ENCODE peak calls at places on chromosome 22, in five cellular contexts. Q, N, J, S and T are unnamed samples.
A peak's percentile ranks its signal among the peaks of the same experiment; 100 is the strongest.

GRCh38 chr22:49977578-49977977 is 17.0 kb downstream of the PIM3 start:
- DNase-seq in N (no peak), J (no peak), S (peak; percentile 1), Q (no peak), T (no peak)

GRCh38 chr22:19535001-19535400 is 10.8 kb upstream of the CLDN5 start:
- DNase-seq in Q (no peak), S (no peak), N (no peak), J (no peak), T (no peak)

GRCh38 chr22:38455530-38456271 is 702 bp upstream of the KCNJ4 start:
- DNase-seq in S (no peak), N (no peak), J (no peak), Q (peak; percentile 56), T (peak; percentile 29)

GRCh38 chr22:37607010-37607911 is 1.4 kb upstream of the GGA1 start:
- DNase-seq in S (no peak), N (peak; percentile 84), J (peak; percentile 95), Q (peak; percentile 96), T (peak; percentile 96)

GRCh38 chr22:25645266-25645665 is 80.8 kb downstream of the GRK3 start:
- DNase-seq in N (no peak), Q (no peak), J (no peak), S (no peak), T (no peak)

GRCh38 chr22:32044913-32045312 is 1.9 kb downstream of the SLC5A1 start:
- DNase-seq in Q (no peak), S (no peak), J (peak; percentile 60), N (no peak), T (peak; percentile 19)

GRCh38 chr22:39920134-39920743 is 19.4 kb downstream of the GRAP2 start:
- DNase-seq in N (no peak), S (no peak), J (no peak), Q (no peak), T (no peak)

GRCh38 chr22:31651667-31652066 is 10.3 kb downstream of the PISD start:
- DNase-seq in N (no peak), J (no peak), Q (no peak), S (no peak), T (no peak)

GRCh38 chr22:49138250-49138790 is 689.4 kb downstream of the BRD1 start:
- DNase-seq in J (no peak), N (no peak), Q (no peak), S (no peak), T (no peak)

GRCh38 chr22:23218867-23219251 is 38.5 kb downstream of the BCR start:
- DNase-seq in N (peak; percentile 81), J (peak; percentile 81), S (no peak), Q (peak; percentile 92), T (peak; percentile 63)

GRCh38 chr22:41752011-41752975 is 48.2 kb upstream of the CCDC134 start:
- DNase-seq in S (no peak), Q (no peak), N (no peak), J (no peak), T (no peak)

GRCh38 chr22:17436382-17436951 is 67.2 kb downstream of the CECR2 start:
- DNase-seq in N (no peak), S (no peak), Q (no peak), J (no peak), T (no peak)

GRCh38 chr22:39253427-39254070 is 8.8 kb upstream of the PDGFB start:
- DNase-seq in N (peak; percentile 79), Q (peak; percentile 86), S (peak; percentile 58), J (no peak), T (peak; percentile 81)

GRCh38 chr22:17785185-17786184 is 11.2 kb upstream of the BID start:
- DNase-seq in N (peak; percentile 72), S (no peak), J (peak; percentile 85), Q (peak; percentile 89), T (peak; percentile 76)

GRCh38 chr22:17271711-17272451 is 52.6 kb upstream of the ADA2 start:
- DNase-seq in N (no peak), S (no peak), Q (no peak), J (no peak), T (no peak)

DNA sequence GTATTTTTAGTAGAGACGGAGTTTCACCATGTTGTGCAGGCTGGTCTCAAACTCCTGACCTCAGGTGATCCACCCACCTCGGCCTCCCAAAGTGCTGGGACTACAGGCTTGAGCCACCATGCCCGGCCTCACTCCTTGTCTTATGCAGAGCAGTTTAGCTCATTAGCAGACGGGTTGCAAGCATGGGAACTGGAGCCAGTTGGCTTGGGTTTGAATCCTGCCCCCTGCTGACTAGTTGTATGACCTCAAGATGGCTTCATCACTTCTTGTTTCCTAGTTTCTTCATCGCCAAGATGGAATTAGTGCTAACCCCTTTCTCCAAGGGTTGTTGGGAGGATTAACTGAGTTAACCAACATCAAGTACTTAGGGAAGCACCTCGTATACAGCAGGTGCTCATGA is 23.4 kb upstream of the RASD2 start:
- DNase-seq in Q (peak; percentile 31), N (no peak), S (no peak), J (no peak), T (no peak)
- H3K4me1 ChIP-seq in Q (peaks cover 2% of the 10 kb centered on the region), N (no peaks in the 10 kb centered on the region), S (no peaks in the 10 kb centered on the region), J (no peaks in the 10 kb centered on the region), T (no peaks in the 10 kb centered on the region)

GRCh38 chr22:30195245-30196140 is 51.1 kb downstream of the LIF start:
- DNase-seq in J (no peak), S (no peak), Q (no peak), N (no peak), T (no peak)

GRCh38 chr22:30196867-30197336 is 49.7 kb downstream of the LIF start:
- DNase-seq in J (no peak), N (no peak), S (no peak), Q (no peak), T (no peak)

GRCh38 chr22:30198152-30198845 is 48.3 kb downstream of the LIF start:
- DNase-seq in Q (no peak), J (no peak), S (no peak), N (no peak), T (no peak)

GRCh38 chr22:30197389-30197788 is 49.2 kb downstream of the LIF start:
- DNase-seq in J (no peak), S (no peak), Q (no peak), N (no peak), T (no peak)

GRCh38 chr22:30196141-30196866 is 50.3 kb downstream of the LIF start:
- DNase-seq in N (peak; percentile 87), J (peak; percentile 83), S (peak; percentile 63), Q (peak; percentile 99), T (peak; percentile 82)
- H3K4me1 ChIP-seq in N (peaks cover 5% of the 10 kb centered on the region), J (peaks cover 14% of the 10 kb centered on the region), S (peaks cover 10% of the 10 kb centered on the region), Q (peaks cover 6% of the 10 kb centered on the region), T (peaks cover 16% of the 10 kb centered on the region)

DNA sequence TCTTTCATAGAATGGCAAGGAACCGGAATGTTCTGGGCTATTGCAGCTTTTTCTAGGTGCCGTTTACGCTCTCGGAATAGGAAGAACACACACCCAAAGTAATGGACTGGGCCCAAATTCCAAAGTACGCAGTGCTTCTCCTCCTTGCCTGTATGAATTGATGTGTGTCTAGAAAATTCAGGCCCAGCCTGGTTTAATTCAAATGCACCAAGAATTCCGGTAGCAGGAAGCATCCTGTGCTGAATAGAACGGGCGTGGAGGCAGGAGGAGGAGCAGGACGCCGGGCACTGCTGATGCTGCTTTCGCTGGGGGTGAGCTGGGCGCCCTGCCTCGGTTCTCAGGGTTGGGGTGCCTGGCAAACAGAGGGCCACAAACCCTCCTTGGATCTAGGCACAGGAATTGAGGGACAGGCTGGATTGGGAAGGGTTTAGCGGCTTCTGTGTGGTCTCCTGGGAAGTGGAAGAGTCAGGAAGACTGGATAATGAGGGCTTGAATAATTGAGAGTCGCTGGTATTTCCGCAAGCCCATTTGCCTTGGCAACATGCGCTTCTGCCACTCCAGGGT is 2.0 kb downstream of the PARVB start:
- DNase-seq in S (no peak), Q (no peak), N (no peak), J (no peak), T (no peak)
- H3K4me1 ChIP-seq in S (no peaks in the 10 kb centered on the region), Q (no peaks in the 10 kb centered on the region), N (no peaks in the 10 kb centered on the region), J (no peaks in the 10 kb centered on the region), T (peaks cover 23% of the 10 kb centered on the region)

GRCh38 chr22:29209624-29209929 is 3.9 kb downstream of the EMID1 start:
- DNase-seq in N (no peak), J (no peak), S (no peak), Q (no peak), T (no peak)
- H3K4me1 ChIP-seq in N (no peaks in the 10 kb centered on the region), J (peaks cover 6% of the 10 kb centered on the region), S (peaks cover 3% of the 10 kb centered on the region), Q (no peaks in the 10 kb centered on the region), T (peaks cover 26% of the 10 kb centered on the region)